ENCODE peak calls at places on chromosomes 12 and 14, in five cellular contexts. One of them, this sample, is unnamed.

GRCh38 chr12:62123721-62124203 is 136.4 kb upstream of the USP15 start:
- DNase-seq in ureter: no peak
- DNase-seq in foreskin melanocyte: peak
- DNase-seq in nucleus accumbens: peak
- DNase-seq in amniotic stem cell: peak
- DNase-seq in this sample: peak

GRCh38 chr12:30930238-30931010 is 3.9 kb downstream of the TSPAN11 start:
- DNase-seq in ureter: no peak
- DNase-seq in foreskin melanocyte: no peak
- DNase-seq in nucleus accumbens: no peak
- DNase-seq in amniotic stem cell: no peak
- DNase-seq in this sample: no peak

GRCh38 chr12:20369164-20370000 is 1.0 kb downstream of the PDE3A start:
- DNase-seq in ureter: peak
- DNase-seq in foreskin melanocyte: peak
- DNase-seq in nucleus accumbens: peak
- DNase-seq in amniotic stem cell: peak
- DNase-seq in this sample: no peak

GRCh38 chr12:41585784-41586183 is 397.7 kb downstream of the PDZRN4 start:
- DNase-seq in ureter: no peak
- DNase-seq in foreskin melanocyte: no peak
- DNase-seq in nucleus accumbens: no peak
- DNase-seq in amniotic stem cell: no peak
- DNase-seq in this sample: no peak

GRCh38 chr14:92538412-92539017 is 24.9 kb downstream of the RIN3 start:
- DNase-seq in ureter: no peak
- DNase-seq in foreskin melanocyte: no peak
- DNase-seq in nucleus accumbens: no peak
- DNase-seq in amniotic stem cell: no peak
- DNase-seq in this sample: peak

GRCh38 chr12:121536058-121536928 is 44.5 kb downstream of the KDM2B start:
- DNase-seq in ureter: peak
- DNase-seq in foreskin melanocyte: peak
- DNase-seq in nucleus accumbens: peak
- DNase-seq in amniotic stem cell: peak
- DNase-seq in this sample: peak

GRCh38 chr12:92396647-92397258 is 251.1 kb upstream of the BTG1 start:
- DNase-seq in ureter: no peak
- DNase-seq in foreskin melanocyte: peak
- DNase-seq in nucleus accumbens: no peak
- DNase-seq in amniotic stem cell: peak
- DNase-seq in this sample: no peak

GRCh38 chr12:2453807-2454177 is 341.0 kb upstream of the FKBP4 start:
- DNase-seq in ureter: no peak
- DNase-seq in foreskin melanocyte: no peak
- DNase-seq in nucleus accumbens: no peak
- DNase-seq in amniotic stem cell: no peak
- DNase-seq in this sample: no peak

GRCh38 chr12:98372340-98373018 is 142.9 kb upstream of the TMPO start:
- DNase-seq in ureter: no peak
- DNase-seq in foreskin melanocyte: no peak
- DNase-seq in nucleus accumbens: no peak
- DNase-seq in amniotic stem cell: no peak
- DNase-seq in this sample: no peak

GRCh38 chr12:10365716-10366433 is 24.0 kb downstream of the KLRK1 start:
- DNase-seq in ureter: no peak
- DNase-seq in foreskin melanocyte: peak
- DNase-seq in nucleus accumbens: no peak
- DNase-seq in amniotic stem cell: no peak
- DNase-seq in this sample: no peak

GRCh38 chr12:41772478-41772877 is 372.2 kb downstream of the GXYLT1 start:
- DNase-seq in ureter: no peak
- DNase-seq in foreskin melanocyte: no peak
- DNase-seq in nucleus accumbens: no peak
- DNase-seq in amniotic stem cell: no peak
- DNase-seq in this sample: no peak

GRCh38 chr14:24279301-24280186 is 8.1 kb upstream of the RABGGTA start:
- DNase-seq in ureter: no peak
- DNase-seq in foreskin melanocyte: no peak
- DNase-seq in nucleus accumbens: peak
- DNase-seq in amniotic stem cell: no peak
- DNase-seq in this sample: peak

GRCh38 chr14:104510794-104511611 is 68.6 kb upstream of the C14orf180 start:
- DNase-seq in ureter: no peak
- DNase-seq in foreskin melanocyte: no peak
- DNase-seq in nucleus accumbens: peak
- DNase-seq in amniotic stem cell: no peak
- DNase-seq in this sample: no peak

GRCh38 chr12:124096109-124096508 is 123.1 kb downstream of the ZNF664 start:
- DNase-seq in ureter: no peak
- DNase-seq in foreskin melanocyte: no peak
- DNase-seq in nucleus accumbens: no peak
- DNase-seq in amniotic stem cell: no peak
- DNase-seq in this sample: no peak

GRCh38 chr12:47841910-47842309 is 22.2 kb upstream of the HDAC7 start:
- DNase-seq in ureter: no peak
- DNase-seq in foreskin melanocyte: no peak
- DNase-seq in nucleus accumbens: no peak
- DNase-seq in amniotic stem cell: no peak
- DNase-seq in this sample: no peak

GRCh38 chr12:19196959-19197630 is 67.6 kb downstream of the PLEKHA5 start:
- DNase-seq in ureter: no peak
- DNase-seq in foreskin melanocyte: no peak
- DNase-seq in nucleus accumbens: no peak
- DNase-seq in amniotic stem cell: no peak
- DNase-seq in this sample: no peak